ENCODE peak calls at places on chromosome 9, in six cellular contexts. S is NCI-H82, U is activated T-cell treated with anti-CD3 and anti-CD28 coated beads for 48 hours, L is trophoblast cell, Q is fibroblast of the conjunctiva, N is T-helper 1 cell. F is an unnamed sample.
A peak's percentile ranks its signal among the peaks of the same experiment; 100 is the strongest.

GRCh38 chr9:26687421-26687820 is 205.2 kb downstream of the CAAP1 start:
- DNase-seq in U (no peak), S (no peak), L (no peak), N (no peak), Q (no peak), F (no peak)

GRCh38 chr9:82922686-82923085 is 140.3 kb downstream of the RASEF start:
- DNase-seq in S (no peak), Q (no peak), L (peak; percentile 78), N (no peak), U (no peak), F (no peak)

GRCh38 chr9:129640086-129640870 is 1.7 kb downstream of the ASB6 start:
- DNase-seq in N (no peak), U (no peak), L (no peak), Q (no peak), S (peak; percentile 97), F (no peak)

GRCh38 chr9:95048225-95049087 is 269.1 kb downstream of the FANCC start:
- DNase-seq in Q (no peak), U (peak; percentile 45), N (peak; percentile 32), S (peak; percentile 74), L (peak; percentile 50), F (peak; percentile 72)

GRCh38 chr9:130835441-130836298 is 616 bp downstream of the ABL1 start:
- DNase-seq in N (peak; percentile 31), L (no peak), Q (peak; percentile 30), S (peak; percentile 77), U (peak; percentile 37), F (peak; percentile 49)

GRCh38 chr9:114608525-114608796 is 2.6 kb upstream of the TMEM268 start:
- DNase-seq in U (no peak), S (no peak), L (no peak), Q (no peak), N (no peak), F (no peak)

GRCh38 chr9:117734523-117735314 is 30.5 kb downstream of the TLR4 start:
- DNase-seq in Q (no peak), L (no peak), N (no peak), S (no peak), U (no peak), F (no peak)

GRCh38 chr9:17025281-17025680 is 109.6 kb upstream of the CNTLN start:
- DNase-seq in N (no peak), Q (no peak), U (no peak), S (no peak), L (no peak), F (no peak)

GRCh38 chr9:21684831-21685362 is 117.5 kb upstream of the MTAP start:
- DNase-seq in L (no peak), U (peak; percentile 38), Q (no peak), S (no peak), N (peak; percentile 8), F (no peak)

GRCh38 chr9:14661421-14662059 is 31.7 kb downstream of the ZDHHC21 start:
- DNase-seq in S (peak; percentile 71), L (peak; percentile 6), Q (no peak), N (peak; percentile 8), U (no peak), F (no peak)

GRCh38 chr9:124758061-124758460 is 13.1 kb downstream of the NR6A1 start:
- DNase-seq in Q (no peak), N (no peak), L (no peak), U (no peak), S (no peak), F (no peak)

GRCh38 chr9:21777701-21778100 is 24.7 kb upstream of the MTAP start:
- DNase-seq in S (no peak), N (no peak), L (no peak), U (no peak), Q (peak; percentile 20), F (no peak)

GRCh38 chr9:131386258-131386657 is 7.6 kb upstream of the PRRC2B start:
- DNase-seq in L (no peak), S (no peak), U (no peak), N (no peak), Q (no peak), F (no peak)

GRCh38 chr9:68923480-68923879 is 90.4 kb downstream of the PRKACG start:
- DNase-seq in U (no peak), Q (no peak), L (no peak), N (no peak), S (no peak), F (no peak)

GRCh38 chr9:70696694-70697335 is 282.4 kb upstream of the KLF9 start:
- DNase-seq in Q (no peak), N (no peak), L (no peak), U (no peak), S (no peak), F (no peak)

GRCh38 chr9:34457266-34458012 is 931 bp downstream of the FAM219A start:
- DNase-seq in U (no peak), N (peak; percentile 27), S (peak; percentile 65), Q (peak; percentile 20), L (peak; percentile 46), F (no peak)

GRCh38 chr9:92668746-92669526 is 995 bp downstream of the IPPK start:
- DNase-seq in N (peak; percentile 25), L (peak; percentile 75), S (peak; percentile 38), Q (no peak), U (peak; percentile 33), F (no peak)

GRCh38 chr9:23723672-23724071 is 102.4 kb downstream of the ELAVL2 start:
- DNase-seq in L (no peak), S (no peak), Q (no peak), U (no peak), N (no peak), F (no peak)

GRCh38 chr9:36725777-36726356 is 153.2 kb downstream of the MELK start:
- DNase-seq in Q (no peak), L (no peak), U (no peak), S (peak; percentile 8), N (no peak), F (no peak)

GRCh38 chr9:129482521-129483466 is 138.1 kb downstream of the C9orf50 start:
- DNase-seq in S (peak; percentile 35), U (peak; percentile 28), N (no peak), L (peak; percentile 83), Q (peak; percentile 75), F (no peak)

GRCh38 chr9:98707158-98708102 is 1.3 kb downstream of the GABBR2 start:
- DNase-seq in Q (peak; percentile 35), N (peak; percentile 25), L (peak; percentile 75), S (peak; percentile 87), U (peak; percentile 30), F (peak; percentile 65)

GRCh38 chr9:120066315-120066714 is 513.7 kb downstream of the CDK5RAP2 start:
- DNase-seq in N (no peak), U (no peak), L (no peak), S (no peak), Q (no peak), F (no peak)

GRCh38 chr9:135060461-135061116 is 26.9 kb upstream of the OLFM1 start:
- DNase-seq in N (no peak), Q (no peak), S (no peak), U (no peak), L (no peak), F (no peak)

GRCh38 chr9:69120380-69121154 is 53.5 kb upstream of the TJP2 start:
- DNase-seq in L (peak; percentile 93), N (peak; percentile 4), S (no peak), Q (no peak), U (no peak), F (peak; percentile 44)

GRCh38 chr9:134962065-134962997 is 44.6 kb upstream of the FCN1 start:
- DNase-seq in S (no peak), L (no peak), Q (no peak), U (no peak), N (no peak), F (no peak)

GRCh38 chr9:110257097-110257955 is 1.0 kb upstream of the TXN start:
- DNase-seq in Q (no peak), S (no peak), U (peak; percentile 8), N (no peak), L (no peak), F (no peak)

GRCh38 chr9:3876553-3876952 is 350.8 kb upstream of the RFX3 start:
- DNase-seq in N (no peak), U (no peak), S (no peak), L (no peak), Q (no peak), F (no peak)

GRCh38 chr9:109968332-109968657 is 188.3 kb downstream of the PALM2AKAP2 start:
- DNase-seq in L (no peak), N (peak; percentile 78), Q (no peak), S (no peak), U (no peak), F (no peak)

GRCh38 chr9:89850633-89851325 is 246.0 kb downstream of the GADD45G start:
- DNase-seq in L (no peak), Q (no peak), U (no peak), N (no peak), S (no peak), F (no peak)

GRCh38 chr9:110206388-110206787 is 1.6 kb downstream of the C9orf152 start:
- DNase-seq in N (no peak), Q (no peak), U (no peak), L (no peak), S (no peak), F (no peak)

GRCh38 chr9:88781500-88782391 is 209.5 kb upstream of the S1PR3 start:
- DNase-seq in Q (peak; percentile 63), L (no peak), U (no peak), N (no peak), S (peak; percentile 32), F (no peak)

GRCh38 chr9:74122661-74123060 is 374.5 kb upstream of the RORB start:
- DNase-seq in N (peak; percentile 4), L (no peak), Q (no peak), U (peak; percentile 2), S (no peak), F (no peak)

GRCh38 chr9:38652486-38652885 is 32.1 kb upstream of the ANKRD18A start:
- DNase-seq in U (no peak), S (no peak), Q (no peak), L (no peak), N (no peak), F (no peak)

GRCh38 chr9:126398403-126399058 is 71.9 kb downstream of the MVB12B start:
- DNase-seq in Q (peak; percentile 17), L (peak; percentile 80), S (peak; percentile 69), U (peak; percentile 76), N (peak; percentile 66), F (peak; percentile 70)

GRCh38 chr9:76464706-76465105 is 5.7 kb downstream of the GCNT1 start:
- DNase-seq in Q (no peak), S (no peak), L (no peak), U (no peak), N (no peak), F (no peak)

F was measured in GM12891.